ENCODE peak calls at places on chromosome 16, in five cellular contexts. G is K562, J is SK-N-SH, N is HepG2, E is GM12878. B is an unnamed sample.

GRCh38 chr16:2439598-2439997 is 10.4 kb downstream of the CCNF start:
- DNase-seq in G (no peak), J (no peak), N (no peak), E (no peak), B (no peak)

GRCh38 chr16:47069841-47070584 is 73.7 kb downstream of the NETO2 start:
- DNase-seq in G (no peak), J (no peak), N (no peak), E (no peak), B (no peak)

GRCh38 chr16:8869212-8869987 is 594 bp upstream of the CARHSP1 start:
- DNase-seq in G (peak), J (peak), N (peak), E (no peak), B (no peak)

GRCh38 chr16:1494129-1494640 is 1.0 kb downstream of the TELO2 start:
- DNase-seq in G (no peak), J (peak), N (peak), E (no peak), B (no peak)

GRCh38 chr16:1981972-1982574 is 804 bp upstream of the NOXO1 start:
- DNase-seq in G (no peak), J (no peak), N (peak), E (no peak), B (no peak)

GRCh38 chr16:65336169-65336568 is 214.3 kb upstream of the CDH11 start:
- DNase-seq in G (no peak), J (no peak), N (no peak), E (no peak), B (no peak)

GRCh38 chr16:17499223-17499902 is 28.6 kb upstream of the XYLT1 start:
- DNase-seq in G (no peak), J (peak), N (no peak), E (no peak), B (no peak)

GRCh38 chr16:81442909-81443687 is 1.5 kb upstream of the CMIP start:
- DNase-seq in G (no peak), J (no peak), N (peak), E (no peak), B (no peak)

GRCh38 chr16:17520567-17520966 is 49.8 kb upstream of the XYLT1 start:
- DNase-seq in G (no peak), J (no peak), N (no peak), E (no peak), B (no peak)

GRCh38 chr16:49473131-49473530 is 99.5 kb downstream of the C16orf78 start:
- DNase-seq in G (no peak), J (no peak), N (no peak), E (no peak), B (no peak)

GRCh38 chr16:50709061-50709695 is 15.8 kb downstream of the NOD2 start:
- DNase-seq in G (no peak), J (no peak), N (no peak), E (no peak), B (no peak)

GRCh38 chr16:63998-64913 is 8.2 kb downstream of the RHBDF1 start:
- DNase-seq in G (no peak), J (no peak), N (no peak), E (no peak), B (no peak)

GRCh38 chr16:74999683-75000480 is 1.1 kb downstream of the ZNRF1 start:
- DNase-seq in G (no peak), J (peak), N (peak), E (no peak), B (no peak)

GRCh38 chr16:30120340-30121105 is 2.5 kb downstream of the MAPK3 start:
- DNase-seq in G (no peak), J (no peak), N (no peak), E (no peak), B (no peak)

GRCh38 chr16:9135797-9136196 is 44.4 kb downstream of the HAPSTR1 start:
- DNase-seq in G (peak), J (no peak), N (no peak), E (no peak), B (no peak)

GRCh38 chr16:85234310-85235235 is 122.3 kb upstream of the CIBAR2 start:
- DNase-seq in G (peak), J (peak), N (peak), E (no peak), B (no peak)

GRCh38 chr16:88948781-88949490 is 28.1 kb downstream of the CBFA2T3 start:
- DNase-seq in G (no peak), J (no peak), N (no peak), E (no peak), B (no peak)

GRCh38 chr16:73232555-73233422 is 184.9 kb upstream of the ZFHX3 start:
- DNase-seq in G (no peak), J (peak), N (peak), E (no peak), B (no peak)

GRCh38 chr16:68351991-68352431 is 41.2 kb downstream of the PRMT7 start:
- DNase-seq in G (no peak), J (no peak), N (no peak), E (no peak), B (no peak)

GRCh38 chr16:30926333-30926811 is 3.0 kb downstream of the FBXL19 start:
- DNase-seq in G (no peak), J (no peak), N (no peak), E (no peak), B (no peak)

GRCh38 chr16:64065523-64065922 is 1056.3 kb downstream of the CDH11 start:
- DNase-seq in G (no peak), J (no peak), N (no peak), E (no peak), B (no peak)

GRCh38 chr16:3235856-3236669 is 1.1 kb upstream of the ZNF200 start:
- DNase-seq in G (peak), J (no peak), N (no peak), E (no peak), B (peak)

GRCh38 chr16:6827272-6827671 is 505.4 kb upstream of the RBFOX1 start:
- DNase-seq in G (no peak), J (no peak), N (no peak), E (no peak), B (no peak)

GRCh38 chr16:84380405-84380804 is 12.1 kb downstream of the ATP2C2 start:
- DNase-seq in G (no peak), J (no peak), N (no peak), E (peak), B (peak)

GRCh38 chr16:1003551-1004347 is 22.2 kb downstream of the SOX8 start:
- DNase-seq in G (no peak), J (no peak), N (no peak), E (no peak), B (no peak)

GRCh38 chr16:69150146-69150865 is 17.9 kb downstream of the UTP4 start:
- DNase-seq in G (peak), J (peak), N (peak), E (no peak), B (peak)

GRCh38 chr16:68629315-68629900 is 15.7 kb upstream of the CDH3 start:
- DNase-seq in G (no peak), J (no peak), N (no peak), E (no peak), B (no peak)

GRCh38 chr16:17724242-17724898 is 253.6 kb upstream of the XYLT1 start:
- DNase-seq in G (no peak), J (no peak), N (no peak), E (no peak), B (no peak)

GRCh38 chr16:56013962-56014552 is 138.9 kb upstream of the CES5A start:
- DNase-seq in G (peak), J (no peak), N (peak), E (no peak), B (peak)

GRCh38 chr16:30896203-30896889 is at the start of gene CTF1:
- DNase-seq in G (peak), J (peak), N (peak), E (no peak), B (no peak)

GRCh38 chr16:4358831-4359561 is 7.9 kb upstream of the PAM16 start:
- DNase-seq in G (peak), J (peak), N (peak), E (no peak), B (no peak)

GRCh38 chr16:11134722-11135121 is 121.3 kb downstream of the SOCS1 start:
- DNase-seq in G (no peak), J (no peak), N (no peak), E (no peak), B (no peak)

GRCh38 chr16:19835989-19836421 is 48.6 kb downstream of the GPRC5B start:
- DNase-seq in G (no peak), J (no peak), N (no peak), E (no peak), B (no peak)

GRCh38 chr16:15966420-15967222 is 17.2 kb downstream of the ABCC1 start:
- DNase-seq in G (no peak), J (peak), N (no peak), E (no peak), B (no peak)

GRCh38 chr16:16025214-16025968 is 76.0 kb downstream of the ABCC1 start:
- DNase-seq in G (peak), J (no peak), N (no peak), E (no peak), B (no peak)

GRCh38 chr16:84617068-84617630 is 729 bp downstream of the COTL1 start:
- DNase-seq in G (no peak), J (peak), N (no peak), E (no peak), B (no peak)

GRCh38 chr16:70157477-70158260 is 15.9 kb upstream of the CLEC18C start:
- DNase-seq in G (no peak), J (peak), N (peak), E (no peak), B (peak)
- TF ChIP-seq REST in G (no peak), J (no peak), N (no peak), E (no peak), B (no peak)

DNA sequence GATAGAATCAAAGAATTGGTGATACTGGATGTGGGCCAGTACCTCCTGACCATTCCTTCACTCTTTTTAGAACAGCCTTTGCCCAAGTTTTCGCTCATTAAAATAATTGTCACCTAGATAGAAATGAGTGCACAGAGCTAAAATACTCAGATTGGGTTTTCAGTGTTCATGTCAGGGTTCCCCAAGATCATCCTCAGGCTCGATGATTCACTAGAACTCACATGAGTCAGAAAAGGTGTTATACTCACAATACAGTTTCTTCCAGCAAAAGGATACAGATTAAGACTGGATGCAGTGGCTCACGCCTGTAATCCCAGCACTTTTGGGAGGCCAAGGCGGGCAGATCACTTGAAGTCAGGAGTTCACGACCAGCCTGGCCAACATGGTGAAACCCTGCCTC is 19.9 kb downstream of the ERCC4 start:
- DNase-seq in G (no peak), J (no peak), N (no peak), E (no peak), B (no peak)
- H3K4me3 ChIP-seq in G (no peak), J (no peak), N (no peak), E (no peak), B (no peak)

DNA sequence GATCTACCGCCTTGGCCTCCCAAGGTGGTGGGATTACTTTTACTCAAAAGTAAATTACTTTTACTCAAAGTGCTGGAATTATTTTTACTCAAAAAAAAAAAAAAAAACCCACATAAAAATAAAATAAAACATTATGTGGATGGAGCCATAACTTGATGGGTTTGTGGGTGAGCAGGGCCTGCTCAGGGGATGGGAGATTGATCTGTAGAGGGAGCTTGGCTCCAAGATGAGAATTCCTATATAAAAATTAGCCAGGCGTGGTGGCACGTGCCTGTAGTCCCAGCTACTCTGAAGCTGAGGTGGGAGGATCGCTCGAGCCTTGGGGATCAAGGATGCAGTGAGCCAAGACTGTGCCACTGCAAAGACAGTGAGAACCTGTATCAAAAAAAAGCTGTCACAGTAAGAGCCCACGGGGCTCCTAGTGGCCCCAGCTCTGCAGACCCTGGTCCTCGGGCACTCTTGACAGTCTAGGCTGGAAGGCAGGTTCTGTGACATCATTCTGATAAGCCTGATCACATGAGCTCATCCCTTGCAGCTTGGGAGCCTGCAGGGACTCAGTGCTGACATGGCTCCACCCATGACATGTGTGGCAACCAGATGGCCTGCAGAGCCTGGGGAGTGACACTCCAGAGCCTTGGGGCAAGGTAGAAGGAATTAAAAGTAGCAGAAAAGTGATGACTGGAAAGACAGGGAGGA is 42.5 kb downstream of the ST3GAL2 start:
- DNase-seq in G (peak), J (peak), N (no peak), E (no peak), B (peak)
- TF ChIP-seq GABPA in G (no peak), J (no peak), N (no peak), E (no peak), B (no peak)

DNA sequence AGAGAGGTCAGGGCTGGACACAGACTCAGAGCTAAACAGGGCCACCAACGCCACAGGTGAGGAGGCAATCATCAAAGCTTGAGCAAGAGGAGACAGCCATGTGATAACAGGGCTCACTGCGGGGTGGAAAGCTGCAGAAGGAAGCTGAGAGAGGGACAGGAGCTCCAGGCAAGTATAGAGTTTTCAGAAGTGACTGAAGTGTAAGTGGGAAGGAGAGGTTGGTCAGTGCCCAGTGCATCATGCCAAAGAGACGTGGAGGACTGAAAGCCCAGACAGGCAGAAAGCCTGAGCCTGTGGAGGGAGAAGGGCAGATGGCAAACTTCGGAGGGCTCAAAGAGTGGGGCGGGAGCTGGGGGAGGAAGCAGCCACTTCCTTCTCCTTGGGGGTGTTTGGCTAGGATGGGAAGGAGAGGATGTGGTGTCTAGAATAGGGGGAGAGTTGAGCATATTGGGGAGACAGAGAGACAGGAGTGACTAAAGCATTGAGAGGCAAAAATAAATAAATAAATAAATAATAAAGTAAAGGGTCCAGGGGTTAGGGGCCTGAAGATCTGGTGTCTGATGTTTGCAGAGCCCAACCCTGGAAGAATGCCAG is 2.6 kb downstream of the KIFC3 start:
- DNase-seq in G (no peak), J (peak), N (no peak), E (no peak), B (peak)
- TF ChIP-seq REST in G (no peak), J (no peak), N (no peak), E (no peak), B (no peak)

DNA sequence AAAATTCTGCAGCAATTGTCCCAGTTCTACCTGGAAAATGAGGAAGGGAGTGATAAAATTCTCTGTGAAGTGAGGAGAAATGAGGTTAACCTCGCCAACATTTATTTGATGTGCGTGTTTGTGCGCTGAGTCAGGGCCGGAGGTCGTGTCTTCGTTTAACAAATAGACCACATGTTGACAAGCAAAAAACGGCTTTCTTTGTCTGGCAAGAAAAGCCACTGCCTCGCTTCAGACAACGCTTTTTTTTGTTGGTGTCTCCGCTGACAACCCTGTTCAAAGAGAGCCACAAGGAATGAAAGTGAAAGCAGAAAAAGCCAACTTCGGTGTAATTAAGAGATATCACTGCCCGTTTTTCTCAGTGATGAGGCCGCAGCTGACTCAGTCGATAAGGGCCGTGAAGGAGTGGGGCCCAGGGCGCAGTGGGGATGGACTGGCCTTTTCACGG is 510.6 kb downstream of the CDH13 start:
- DNase-seq in G (no peak), J (no peak), N (peak), E (no peak), B (no peak)
- H3K4me3 ChIP-seq in G (no peak), J (peak), N (no peak), E (no peak), B (no peak)